ENCODE peak calls at places on chromosomes 16 and 17, in ten cellular contexts. P, B, H, Y, J, L, E, K, Q and G are unnamed samples.

GRCh38 chr17:33749171-33749570 is 456.1 kb upstream of the ASIC2 start:
- DNase-seq in P (no peak), B (no peak), H (no peak), Y (no peak), J (no peak), L (no peak), E (no peak), K (no peak), Q (no peak), G (no peak)

GRCh38 chr16:58455750-58456149 is 44.2 kb upstream of the NDRG4 start:
- DNase-seq in P (no peak), B (no peak), H (no peak), Y (no peak), J (no peak), L (no peak), E (no peak), K (no peak), Q (no peak), G (no peak)

GRCh38 chr17:50845260-50846147 is 10.1 kb downstream of the WFIKKN2 start:
- DNase-seq in P (no peak), B (no peak), H (no peak), Y (no peak), J (no peak), L (no peak), E (no peak), K (peak), Q (peak), G (no peak)

GRCh38 chr17:81043725-81044427 is 8.9 kb downstream of the BAIAP2 start:
- DNase-seq in P (no peak), B (no peak), H (no peak), Y (no peak), J (no peak), L (no peak), E (no peak), K (no peak), Q (peak), G (no peak)

GRCh38 chr17:9226130-9226793 is 205.0 kb downstream of the NTN1 start:
- DNase-seq in P (no peak), B (no peak), H (no peak), Y (no peak), J (no peak), L (no peak), E (no peak), K (no peak), Q (no peak), G (no peak)

GRCh38 chr17:78224226-78225087 is 7.0 kb upstream of the TMEM235 start:
- DNase-seq in P (no peak), B (no peak), H (no peak), Y (no peak), J (no peak), L (no peak), E (no peak), K (no peak), Q (no peak), G (no peak)

GRCh38 chr17:28999216-28999615 is 6.6 kb downstream of the SEZ6 start:
- DNase-seq in P (no peak), B (no peak), H (no peak), Y (no peak), J (no peak), L (no peak), E (no peak), K (no peak), Q (no peak), G (no peak)

GRCh38 chr16:66899945-66900688 is 18.6 kb downstream of the CDH16 start:
- DNase-seq in P (no peak), B (peak), H (no peak), Y (no peak), J (no peak), L (peak), E (peak), K (peak), Q (no peak), G (no peak)

GRCh38 chr17:18261146-18261515 is 669 bp downstream of the MIEF2 start:
- DNase-seq in P (peak), B (peak), H (no peak), Y (no peak), J (peak), L (peak), E (no peak), K (peak), Q (peak), G (peak)

GRCh38 chr17:7218166-7218565 is 1.5 kb downstream of the DLG4 start:
- DNase-seq in P (no peak), B (no peak), H (no peak), Y (no peak), J (no peak), L (no peak), E (no peak), K (no peak), Q (no peak), G (no peak)

GRCh38 chr17:17098426-17099035 is 56.3 kb downstream of the MPRIP start:
- DNase-seq in P (no peak), B (no peak), H (no peak), Y (no peak), J (no peak), L (peak), E (no peak), K (no peak), Q (no peak), G (no peak)

GRCh38 chr17:47949197-47949759 is 7.9 kb downstream of the PNPO start:
- DNase-seq in P (peak), B (peak), H (peak), Y (peak), J (peak), L (peak), E (peak), K (peak), Q (peak), G (peak)

GRCh38 chr16:11370084-11370931 is 25.0 kb downstream of the RMI2 start:
- DNase-seq in P (no peak), B (peak), H (no peak), Y (no peak), J (no peak), L (no peak), E (no peak), K (no peak), Q (no peak), G (peak)

GRCh38 chr16:10013364-10013763 is 168.9 kb downstream of the GRIN2A start:
- DNase-seq in P (no peak), B (no peak), H (no peak), Y (no peak), J (no peak), L (no peak), E (no peak), K (no peak), Q (no peak), G (no peak)

GRCh38 chr16:12188674-12189249 is 212.2 kb downstream of the SNX29 start:
- DNase-seq in P (no peak), B (no peak), H (no peak), Y (no peak), J (no peak), L (no peak), E (no peak), K (no peak), Q (peak), G (no peak)

GRCh38 chr17:80987941-80988461 is 3.6 kb upstream of the CHMP6 start:
- DNase-seq in P (no peak), B (no peak), H (no peak), Y (no peak), J (no peak), L (peak), E (no peak), K (no peak), Q (peak), G (no peak)

GRCh38 chr16:73405851-73406250 is 357.9 kb upstream of the ZFHX3 start:
- DNase-seq in P (no peak), B (no peak), H (no peak), Y (no peak), J (no peak), L (no peak), E (no peak), K (peak), Q (no peak), G (no peak)

GRCh38 chr17:18129041-18129502 is 20.5 kb downstream of the MYO15A start:
- DNase-seq in P (no peak), B (peak), H (no peak), Y (no peak), J (no peak), L (no peak), E (peak), K (peak), Q (peak), G (no peak)

GRCh38 chr17:35982409-35983191 is 1.3 kb upstream of the CCL16 start:
- DNase-seq in P (no peak), B (no peak), H (no peak), Y (no peak), J (no peak), L (no peak), E (no peak), K (no peak), Q (no peak), G (no peak)

GRCh38 chr16:3580686-3581085 is 3.5 kb upstream of the NLRC3 start:
- DNase-seq in P (no peak), B (no peak), H (no peak), Y (no peak), J (no peak), L (no peak), E (no peak), K (peak), Q (no peak), G (no peak)

GRCh38 chr16:62225675-62226074 is 189.4 kb upstream of the CDH8 start:
- DNase-seq in P (no peak), B (peak), H (no peak), Y (no peak), J (no peak), L (peak), E (no peak), K (no peak), Q (peak), G (no peak)

GRCh38 chr17:36942631-36943125 is 5.4 kb downstream of the LHX1 start:
- DNase-seq in P (no peak), B (no peak), H (no peak), Y (no peak), J (peak), L (no peak), E (no peak), K (no peak), Q (no peak), G (no peak)

GRCh38 chr17:48678141-48678971 is 44.0 kb downstream of the PRAC1 start:
- DNase-seq in P (peak), B (peak), H (peak), Y (peak), J (peak), L (peak), E (peak), K (peak), Q (peak), G (peak)